ENCODE peak calls at places on chromosome X, in ten cellular contexts. E, U, N, C, S, Z, W, D, L and A are unnamed samples.

GRCh38 chrX:134658002-134658401 is 269 bp downstream of the PLAC1 start:
- DNase-seq in S (no peak), L (no peak), U (no peak), N (no peak), D (no peak), W (no peak), C (no peak), Z (no peak), E (no peak), A (no peak)

GRCh38 chrX:107537815-107538214 is 88.4 kb downstream of the FRMPD3 start:
- DNase-seq in D (no peak), C (peak), U (no peak), W (peak), N (no peak), S (no peak), E (no peak), L (no peak), Z (no peak), A (no peak)

GRCh38 chrX:71995122-71995521 is 84.5 kb downstream of the NHSL2 start:
- DNase-seq in S (no peak), C (no peak), D (no peak), U (no peak), N (no peak), Z (no peak), L (no peak), W (no peak), E (peak), A (no peak)

GRCh38 chrX:50726296-50726695 is 87.7 kb downstream of the SHROOM4 start:
- DNase-seq in S (no peak), Z (no peak), D (no peak), C (no peak), E (no peak), L (no peak), W (no peak), U (no peak), N (no peak), A (no peak)

GRCh38 chrX:118174516-118174915 is 57.9 kb upstream of the KLHL13 start:
- DNase-seq in W (no peak), S (no peak), U (no peak), L (no peak), E (no peak), C (no peak), Z (no peak), N (no peak), D (no peak), A (no peak)

GRCh38 chrX:95640226-95640625 is 1044.4 kb upstream of the DIAPH2 start:
- DNase-seq in U (no peak), L (no peak), D (no peak), S (no peak), C (no peak), Z (no peak), N (no peak), E (no peak), W (no peak), A (no peak)

GRCh38 chrX:17616936-17617335 is 120.4 kb upstream of the SCML1 start:
- DNase-seq in U (no peak), Z (no peak), W (no peak), S (no peak), D (no peak), N (no peak), L (no peak), C (no peak), E (no peak), A (no peak)

GRCh38 chrX:82237328-82237727 is 1035.4 kb downstream of the SH3BGRL start:
- DNase-seq in C (no peak), L (no peak), N (no peak), Z (no peak), W (no peak), E (no peak), U (no peak), S (no peak), D (no peak), A (no peak)

GRCh38 chrX:140733766-140734342 is 24.3 kb downstream of the LINC00632 start:
- DNase-seq in L (no peak), S (peak), E (no peak), N (no peak), Z (no peak), W (peak), C (peak), U (no peak), D (no peak), A (no peak)

GRCh38 chrX:78321809-78322208 is 5.6 kb downstream of the CYSLTR1 start:
- DNase-seq in W (no peak), U (no peak), E (no peak), L (no peak), C (no peak), Z (no peak), S (peak), D (no peak), N (peak), A (peak)

GRCh38 chrX:133258481-133258880 is 40.3 kb upstream of the TFDP3 start:
- DNase-seq in Z (no peak), E (no peak), C (peak), S (no peak), D (peak), W (no peak), N (no peak), U (no peak), L (no peak), A (no peak)

GRCh38 chrX:16511776-16512400 is 138.1 kb upstream of the S100G start:
- DNase-seq in D (no peak), U (no peak), C (peak), N (no peak), Z (no peak), E (no peak), S (no peak), W (no peak), L (no peak), A (no peak)

GRCh38 chrX:123818243-123818642 is 41.6 kb upstream of the XIAP start:
- DNase-seq in N (no peak), D (peak), L (no peak), U (no peak), Z (no peak), S (no peak), C (peak), E (no peak), W (peak), A (no peak)

GRCh38 chrX:120769576-120770341 is 105.9 kb downstream of the CT47B1 start:
- DNase-seq in L (no peak), D (peak), U (no peak), S (no peak), Z (no peak), W (peak), C (peak), E (no peak), N (no peak), A (no peak)

GRCh38 chrX:40374486-40374885 is 206.3 kb upstream of the ATP6AP2 start:
- DNase-seq in U (no peak), L (no peak), D (no peak), E (no peak), W (no peak), N (no peak), S (no peak), Z (no peak), C (no peak), A (no peak)

GRCh38 chrX:48460031-48460430 is 10.0 kb downstream of the SLC38A5 start:
- DNase-seq in D (no peak), E (peak), L (no peak), W (no peak), Z (no peak), U (no peak), N (no peak), S (no peak), C (no peak), A (no peak)

GRCh38 chrX:26037367-26037766 is 100.8 kb upstream of the MAGEB18 start:
- DNase-seq in C (no peak), L (no peak), Z (no peak), N (no peak), D (no peak), U (no peak), E (no peak), W (no peak), S (no peak), A (no peak)

GRCh38 chrX:120350458-120351138 is 11.3 kb upstream of the ATP1B4 start:
- DNase-seq in E (no peak), S (no peak), L (no peak), C (no peak), W (no peak), D (no peak), Z (no peak), N (no peak), U (no peak), A (no peak)

GRCh38 chrX:3806630-3807029 is 93.2 kb upstream of the PRKX start:
- DNase-seq in W (no peak), Z (no peak), C (no peak), L (no peak), E (no peak), D (no peak), N (no peak), U (no peak), S (no peak), A (no peak)

GRCh38 chrX:141936080-141936479 is 32.4 kb downstream of the MAGEC1 start:
- DNase-seq in W (no peak), U (no peak), L (no peak), E (no peak), Z (no peak), C (peak), S (no peak), D (no peak), N (no peak), A (no peak)

GRCh38 chrX:23783569-23784486 is 855 bp downstream of the SAT1 start:
- DNase-seq in S (no peak), U (no peak), D (no peak), Z (no peak), C (peak), N (no peak), W (no peak), E (no peak), L (no peak), A (no peak)

GRCh38 chrX:21839334-21840198 is at the start of gene MBTPS2:
- DNase-seq in S (peak), N (peak), C (peak), D (peak), L (peak), E (peak), W (peak), Z (peak), U (peak), A (peak)

GRCh38 chrX:129318375-129318774 is 204.9 kb downstream of the SMARCA1 start:
- DNase-seq in W (peak), C (peak), E (no peak), U (no peak), Z (no peak), D (no peak), S (no peak), L (no peak), N (no peak), A (no peak)

GRCh38 chrX:37745354-37745753 is 34.5 kb upstream of the CYBB start:
- DNase-seq in W (peak), E (peak), C (peak), S (peak), D (no peak), L (peak), U (peak), N (peak), Z (peak), A (peak)

GRCh38 chrX:41148553-41148952 is 63.3 kb downstream of the USP9X start:
- DNase-seq in U (no peak), L (no peak), W (no peak), N (no peak), Z (no peak), S (no peak), E (no peak), D (no peak), C (peak), A (no peak)

GRCh38 chrX:31228909-31229308 is 157.1 kb upstream of the FTHL17 start:
- DNase-seq in N (no peak), U (no peak), C (no peak), L (no peak), W (no peak), E (no peak), Z (no peak), D (no peak), S (no peak), A (no peak)

GRCh38 chrX:134000260-134001245 is 15.2 kb upstream of the GPC3 start:
- DNase-seq in C (no peak), D (no peak), S (no peak), L (no peak), W (no peak), Z (no peak), E (no peak), U (no peak), N (no peak), A (no peak)

GRCh38 chrX:130826249-130826648 is 76.8 kb downstream of the ENOX2 start:
- DNase-seq in Z (no peak), S (no peak), E (no peak), W (no peak), U (no peak), L (no peak), N (no peak), C (no peak), D (no peak), A (no peak)

GRCh38 chrX:57596109-57596870 is 4.5 kb downstream of the ZXDB start:
- DNase-seq in C (peak), E (no peak), Z (no peak), N (no peak), U (no peak), L (no peak), W (peak), S (no peak), D (no peak), A (no peak)

GRCh38 chrX:151754641-151755215 is 20.2 kb downstream of the CNGA2 start:
- DNase-seq in Z (no peak), L (no peak), E (peak), W (no peak), U (no peak), C (peak), N (no peak), S (no peak), D (peak), A (no peak)

GRCh38 chrX:123121241-123121640 is 62.8 kb upstream of the GRIA3 start:
- DNase-seq in D (peak), N (no peak), U (no peak), Z (no peak), E (no peak), S (no peak), W (no peak), C (peak), L (no peak), A (no peak)

GRCh38 chrX:34900691-34901090 is 41.9 kb upstream of the FAM47B start:
- DNase-seq in L (no peak), U (no peak), N (no peak), C (peak), Z (no peak), D (no peak), W (no peak), E (no peak), S (no peak), A (no peak)

GRCh38 chrX:132470179-132470578 is 18.7 kb downstream of the MBNL3 start:
- DNase-seq in U (no peak), L (no peak), S (no peak), D (no peak), Z (no peak), E (no peak), N (no peak), C (no peak), W (no peak), A (no peak)

GRCh38 chrX:113558576-113558975 is 717.9 kb upstream of the AMOT start:
- DNase-seq in S (no peak), D (no peak), U (no peak), E (no peak), L (no peak), W (no peak), N (no peak), C (no peak), Z (no peak), A (no peak)

GRCh38 chrX:13167444-13168207 is 123.2 kb upstream of the FAM9C start:
- DNase-seq in Z (no peak), D (no peak), E (no peak), N (no peak), U (no peak), C (peak), L (no peak), S (no peak), W (no peak), A (no peak)

GRCh38 chrX:70549429-70549828 is 104.8 kb downstream of the DLG3 start:
- DNase-seq in D (no peak), L (no peak), C (no peak), N (no peak), W (no peak), E (peak), U (no peak), S (no peak), Z (no peak), A (no peak)

GRCh38 chrX:120140293-120140981 is 18.0 kb upstream of the RHOXF2 start:
- DNase-seq in W (no peak), U (no peak), E (no peak), D (no peak), Z (no peak), L (no peak), C (no peak), S (no peak), N (no peak), A (no peak)

GRCh38 chrX:78455901-78456300 is 128.5 kb upstream of the CYSLTR1 start:
- DNase-seq in E (no peak), Z (no peak), N (no peak), L (no peak), D (peak), W (no peak), C (peak), U (no peak), S (no peak), A (no peak)

DNA sequence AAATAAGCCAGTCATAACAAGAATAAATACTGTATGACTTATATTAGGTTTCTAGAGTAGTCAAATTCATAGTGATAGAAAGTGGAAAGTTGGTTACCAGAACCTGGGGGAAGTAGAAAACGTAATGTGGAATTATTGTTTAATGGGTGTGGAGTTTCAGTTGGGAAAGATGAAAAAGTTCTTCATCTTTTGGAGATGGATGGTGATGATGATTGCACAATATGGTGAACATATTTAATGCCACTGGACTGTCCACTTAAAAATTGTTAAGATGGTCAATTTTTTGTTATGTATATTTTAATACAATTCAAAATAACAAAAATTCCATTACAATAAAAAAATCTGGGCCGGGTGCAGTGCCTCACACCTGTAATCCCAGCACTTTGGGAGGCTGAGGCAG is 289.6 kb downstream of the ZIC3 start:
- DNase-seq in E (no peak), U (no peak), W (no peak), C (no peak), D (no peak), Z (no peak), S (no peak), N (no peak), L (no peak), A (no peak)
- TF ChIP-seq CTCF in E (no peak), U (no peak), W (no peak), C (no peak), D (no peak), Z (no peak), S (no peak), N (no peak), L (no peak), A (no peak)

DNA sequence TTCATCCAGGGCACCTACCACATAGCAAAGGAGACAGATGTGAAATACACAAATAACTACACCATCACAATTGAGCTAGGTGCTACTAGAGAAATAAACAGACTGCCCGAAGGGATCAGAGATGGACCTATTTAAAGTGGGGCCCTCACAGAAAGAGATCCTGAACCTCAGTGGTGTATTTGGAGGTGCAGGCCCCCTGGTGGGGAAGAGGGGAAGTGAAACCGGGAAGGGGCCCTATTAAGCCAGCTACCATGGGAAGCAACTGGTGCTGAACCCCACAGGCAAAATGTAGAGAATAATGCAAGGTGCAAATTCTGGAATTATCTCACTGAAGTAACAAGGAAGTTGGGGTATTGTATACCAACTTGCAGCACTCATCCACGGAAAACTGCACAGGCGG is 78.6 kb upstream of the FAM9A start:
- DNase-seq in S (no peak), L (no peak), N (no peak), C (peak), D (no peak), W (peak), U (no peak), Z (no peak), E (no peak), A (no peak)
- TF ChIP-seq CTCF in S (peak), L (peak), N (peak), C (peak), D (peak), W (peak), U (no peak), Z (no peak), E (no peak), A (peak)

GRCh38 chrX:136767104-136767941 is 13.4 kb downstream of the ARHGEF6 start:
- DNase-seq in E (peak), N (peak), L (peak), Z (peak), D (no peak), U (peak), S (peak), W (peak), C (peak), A (peak)
- TF ChIP-seq CTCF in E (no peak), N (peak), L (peak), Z (no peak), D (peak), U (peak), S (peak), W (peak), C (peak), A (peak)

GRCh38 chrX:727738-728621 is 97.4 kb downstream of the SHOX start:
- DNase-seq in C (no peak), Z (no peak), N (no peak), L (no peak), D (no peak), S (no peak), E (no peak), W (peak), U (no peak), A (no peak)
- TF ChIP-seq CTCF in C (no peak), Z (no peak), N (no peak), L (peak), D (no peak), S (peak), E (no peak), W (peak), U (no peak), A (peak)

GRCh38 chrX:66022742-66023725 is 16.8 kb downstream of the VSIG4 start:
- DNase-seq in U (no peak), S (no peak), W (no peak), N (no peak), E (no peak), D (no peak), L (no peak), C (peak), Z (no peak), A (no peak)
- TF ChIP-seq CTCF in U (no peak), S (no peak), W (no peak), N (no peak), E (no peak), D (peak), L (no peak), C (peak), Z (no peak), A (peak)

GRCh38 chrX:66035667-66036066 is 4.2 kb downstream of the VSIG4 start:
- DNase-seq in U (no peak), N (no peak), W (no peak), C (no peak), D (no peak), L (no peak), S (no peak), E (no peak), Z (no peak), A (no peak)

GRCh38 chrX:66028936-66029335 is 10.9 kb downstream of the VSIG4 start:
- DNase-seq in C (no peak), N (no peak), W (no peak), D (no peak), E (no peak), U (no peak), Z (no peak), L (no peak), S (no peak), A (no peak)

GRCh38 chrX:66030505-66031317 is 9.2 kb downstream of the VSIG4 start:
- DNase-seq in W (peak), C (peak), E (no peak), D (no peak), Z (no peak), S (no peak), L (no peak), N (no peak), U (no peak), A (peak)
- TF ChIP-seq CTCF in W (peak), C (peak), E (no peak), D (peak), Z (peak), S (peak), L (peak), N (peak), U (peak), A (peak)

DNA sequence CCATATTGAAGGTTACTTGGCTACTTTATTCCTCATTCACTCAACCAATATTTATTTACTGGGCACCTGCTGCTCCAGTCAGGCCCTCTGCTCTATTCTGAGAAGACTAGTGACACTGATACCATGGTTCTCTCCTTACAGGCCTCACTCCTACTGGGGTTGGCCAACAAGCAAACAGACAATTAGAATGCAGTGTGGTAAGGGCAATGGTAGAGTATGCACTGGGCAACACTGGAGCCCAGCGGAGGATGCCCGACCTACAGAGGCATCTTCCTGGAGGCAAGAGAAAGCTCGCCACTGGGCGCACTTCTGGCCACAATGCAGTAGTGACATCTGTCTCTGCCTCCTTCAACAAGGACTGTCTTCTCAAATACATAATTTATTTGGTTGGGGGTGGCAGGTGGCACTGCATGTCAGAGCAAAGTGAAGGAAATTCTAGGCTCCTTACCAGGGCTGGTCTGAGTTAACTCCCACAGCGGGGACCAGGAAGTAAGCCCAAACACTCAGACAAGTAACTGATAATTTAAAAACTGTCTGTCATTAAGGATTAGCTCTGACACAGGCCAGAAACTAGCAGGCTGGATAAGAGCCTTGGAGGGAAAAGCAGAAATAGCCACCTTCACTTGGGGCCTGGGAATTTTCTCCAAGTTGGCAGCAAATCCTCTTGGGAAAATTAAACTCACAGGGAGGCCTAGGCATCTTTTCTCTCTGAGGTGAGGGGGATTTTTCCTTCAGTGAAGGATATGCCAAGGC is 150.7 kb upstream of the EOLA2 start:
- DNase-seq in E (no peak), W (no peak), S (no peak), D (no peak), Z (no peak), N (no peak), U (no peak), L (no peak), C (no peak), A (no peak)
- TF ChIP-seq CTCF in E (no peak), W (no peak), S (no peak), D (no peak), Z (no peak), N (no peak), U (no peak), L (no peak), C (no peak), A (no peak)